ENCODE peak calls at places on chromosomes 12 and 14, in six cellular contexts. One of them, this sample, is unnamed.

GRCh38 chr12:72053604-72054003 is 115.0 kb downstream of the TPH2 start:
- DNase-seq in IMR-90: no peak
- DNase-seq in GM12878: no peak
- DNase-seq in SK-N-SH: no peak
- DNase-seq in H1: no peak
- DNase-seq in K562: no peak
- DNase-seq in this sample: no peak

GRCh38 chr12:64510687-64511086 is 58.8 kb downstream of the TBK1 start:
- DNase-seq in IMR-90: no peak
- DNase-seq in GM12878: no peak
- DNase-seq in SK-N-SH: no peak
- DNase-seq in H1: no peak
- DNase-seq in K562: no peak
- DNase-seq in this sample: no peak

GRCh38 chr12:113934946-113935345 is 31.2 kb downstream of the RBM19 start:
- DNase-seq in IMR-90: no peak
- DNase-seq in GM12878: no peak
- DNase-seq in SK-N-SH: no peak
- DNase-seq in H1: no peak
- DNase-seq in K562: no peak
- DNase-seq in this sample: no peak

GRCh38 chr12:122336015-122336946 is 70.0 kb upstream of the VPS33A start:
- DNase-seq in IMR-90: peak
- DNase-seq in GM12878: no peak
- DNase-seq in SK-N-SH: peak
- DNase-seq in H1: no peak
- DNase-seq in K562: peak
- DNase-seq in this sample: peak

GRCh38 chr14:106087855-106088254 is 561.5 kb downstream of the TMEM121 start:
- DNase-seq in IMR-90: no peak
- DNase-seq in GM12878: no peak
- DNase-seq in SK-N-SH: no peak
- DNase-seq in H1: no peak
- DNase-seq in K562: no peak
- DNase-seq in this sample: no peak

GRCh38 chr12:91926810-91927209 is 218.8 kb downstream of the BTG1 start:
- DNase-seq in IMR-90: peak
- DNase-seq in GM12878: no peak
- DNase-seq in SK-N-SH: no peak
- DNase-seq in H1: no peak
- DNase-seq in K562: no peak
- DNase-seq in this sample: peak

GRCh38 chr12:45299132-45299692 is 83.3 kb downstream of the ANO6 start:
- DNase-seq in IMR-90: peak
- DNase-seq in GM12878: no peak
- DNase-seq in SK-N-SH: no peak
- DNase-seq in H1: no peak
- DNase-seq in K562: no peak
- DNase-seq in this sample: no peak

GRCh38 chr14:81727243-81727642 is 193.6 kb upstream of the SEL1L start:
- DNase-seq in IMR-90: no peak
- DNase-seq in GM12878: no peak
- DNase-seq in SK-N-SH: no peak
- DNase-seq in H1: no peak
- DNase-seq in K562: no peak
- DNase-seq in this sample: no peak

GRCh38 chr12:8697120-8697475 is 693 bp upstream of the RIMKLB start:
- DNase-seq in IMR-90: peak
- DNase-seq in GM12878: no peak
- DNase-seq in SK-N-SH: no peak
- DNase-seq in H1: no peak
- DNase-seq in K562: no peak
- DNase-seq in this sample: no peak

GRCh38 chr14:73814158-73814557 is 37.5 kb upstream of the PTGR2 start:
- DNase-seq in IMR-90: no peak
- DNase-seq in GM12878: no peak
- DNase-seq in SK-N-SH: no peak
- DNase-seq in H1: no peak
- DNase-seq in K562: no peak
- DNase-seq in this sample: no peak

GRCh38 chr12:51048601-51049369 is 658 bp downstream of the LETMD1 start:
- DNase-seq in IMR-90: no peak
- DNase-seq in GM12878: no peak
- DNase-seq in SK-N-SH: peak
- DNase-seq in H1: no peak
- DNase-seq in K562: no peak
- DNase-seq in this sample: no peak

GRCh38 chr14:68598621-68599447 is 194.0 kb downstream of the ZFP36L1 start:
- DNase-seq in IMR-90: peak
- DNase-seq in GM12878: no peak
- DNase-seq in SK-N-SH: no peak
- DNase-seq in H1: no peak
- DNase-seq in K562: no peak
- DNase-seq in this sample: peak

GRCh38 chr14:21991130-21991529 is 317.5 kb upstream of the OR4E1 start:
- DNase-seq in IMR-90: no peak
- DNase-seq in GM12878: no peak
- DNase-seq in SK-N-SH: no peak
- DNase-seq in H1: no peak
- DNase-seq in K562: no peak
- DNase-seq in this sample: no peak

GRCh38 chr14:21988413-21988812 is 314.8 kb upstream of the OR4E1 start:
- DNase-seq in IMR-90: no peak
- DNase-seq in GM12878: no peak
- DNase-seq in SK-N-SH: no peak
- DNase-seq in H1: no peak
- DNase-seq in K562: no peak
- DNase-seq in this sample: no peak

GRCh38 chr14:21989090-21989489 is 315.5 kb upstream of the OR4E1 start:
- DNase-seq in IMR-90: no peak
- DNase-seq in GM12878: no peak
- DNase-seq in SK-N-SH: no peak
- DNase-seq in H1: no peak
- DNase-seq in K562: no peak
- DNase-seq in this sample: no peak

GRCh38 chr14:21987937-21988336 is 314.3 kb upstream of the OR4E1 start:
- DNase-seq in IMR-90: peak
- DNase-seq in GM12878: no peak
- DNase-seq in SK-N-SH: peak
- DNase-seq in H1: no peak
- DNase-seq in K562: peak
- DNase-seq in this sample: peak

GRCh38 chr14:21990116-21990515 is 316.5 kb upstream of the OR4E1 start:
- DNase-seq in IMR-90: no peak
- DNase-seq in GM12878: no peak
- DNase-seq in SK-N-SH: peak
- DNase-seq in H1: no peak
- DNase-seq in K562: no peak
- DNase-seq in this sample: no peak
- TF ChIP-seq USF2 in IMR-90: no peak
- TF ChIP-seq USF2 in GM12878: no peak
- TF ChIP-seq USF2 in SK-N-SH: no peak
- TF ChIP-seq USF2 in H1: no peak
- TF ChIP-seq USF2 in K562: no peak
- TF ChIP-seq USF2 in this sample: no peak

DNA sequence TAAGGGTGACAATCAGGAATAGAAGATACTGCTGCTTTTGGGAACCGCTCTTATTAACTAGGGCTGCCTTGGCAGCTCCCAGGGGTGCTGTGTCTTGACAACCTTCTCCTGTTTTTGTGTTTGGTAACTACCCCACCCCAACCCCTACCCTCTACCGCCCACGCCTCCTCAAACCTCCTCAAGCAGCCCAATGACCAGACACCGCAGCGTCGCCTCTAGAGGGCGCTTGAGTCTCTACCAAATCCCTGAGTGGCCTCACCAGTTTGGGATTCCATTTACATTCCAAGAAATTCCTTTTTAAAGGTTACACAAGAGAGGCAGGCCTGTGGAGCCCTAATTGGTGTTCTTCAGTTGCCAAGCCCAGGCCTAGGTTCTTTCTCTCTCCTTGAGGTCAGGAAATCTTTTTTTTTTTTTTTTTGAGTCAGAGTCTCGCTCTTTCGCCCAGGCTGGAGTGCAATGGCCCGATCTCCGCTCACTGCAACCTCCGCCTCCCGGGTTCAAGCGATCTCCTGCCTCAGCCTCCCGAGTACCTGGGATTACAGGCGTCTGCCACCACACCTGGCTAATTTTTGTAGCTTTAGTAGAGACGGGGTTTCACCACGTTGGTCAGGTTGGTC is 72.4 kb upstream of the USP44 start:
- DNase-seq in IMR-90: peak
- DNase-seq in GM12878: no peak
- DNase-seq in SK-N-SH: peak
- DNase-seq in H1: peak
- DNase-seq in K562: peak
- DNase-seq in this sample: peak
- H2AFZ ChIP-seq in IMR-90: peak
- H2AFZ ChIP-seq in GM12878: no peak
- H2AFZ ChIP-seq in SK-N-SH: no peak
- H2AFZ ChIP-seq in H1: no peak
- H2AFZ ChIP-seq in K562: no peak
- H2AFZ ChIP-seq in this sample: no peak

DNA sequence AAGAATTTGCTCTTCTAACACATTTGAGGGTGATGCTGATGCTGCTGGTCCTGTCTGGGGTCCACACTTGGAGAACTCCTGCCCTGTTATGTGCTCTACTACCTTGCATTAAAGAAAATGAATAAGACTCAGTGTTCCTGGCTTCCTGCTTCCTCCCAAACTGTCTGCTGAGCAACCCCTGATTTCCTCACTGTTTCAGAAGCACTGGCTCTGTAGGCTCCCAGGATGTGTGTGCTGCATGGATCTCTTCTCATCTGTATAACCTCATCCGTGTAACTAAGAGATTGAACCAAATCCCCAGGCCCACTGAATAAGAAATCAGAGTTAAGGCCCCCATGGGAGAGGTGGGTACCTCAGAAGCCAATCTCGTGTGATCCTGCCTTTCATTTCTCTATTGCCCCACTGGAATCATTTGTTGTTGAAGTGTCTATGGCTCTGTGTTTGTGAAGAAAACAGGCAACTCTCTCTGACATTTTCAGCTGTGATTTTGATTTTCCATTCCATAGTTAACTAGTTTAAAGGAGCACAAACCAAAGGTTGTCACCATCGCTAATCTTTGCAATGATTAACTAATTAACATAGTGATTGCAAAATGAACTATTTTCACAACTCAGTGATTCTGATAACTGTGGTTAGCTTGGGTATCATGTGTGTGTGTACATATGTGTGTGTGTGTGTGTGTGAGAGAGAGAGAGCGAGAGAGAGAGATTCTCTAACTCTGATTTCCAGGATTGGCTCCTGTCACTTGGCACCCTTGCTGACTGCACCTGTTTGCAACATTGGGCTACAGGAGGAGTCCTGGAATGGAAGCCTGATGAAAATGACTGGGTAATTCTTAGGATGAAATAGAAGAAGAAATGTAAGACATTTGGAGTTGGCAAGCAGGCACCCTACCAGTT is 196.2 kb downstream of the SLC38A4 start:
- DNase-seq in IMR-90: no peak
- DNase-seq in GM12878: no peak
- DNase-seq in SK-N-SH: no peak
- DNase-seq in H1: no peak
- DNase-seq in K562: no peak
- DNase-seq in this sample: no peak
- TF ChIP-seq USF2 in IMR-90: no peak
- TF ChIP-seq USF2 in GM12878: no peak
- TF ChIP-seq USF2 in SK-N-SH: no peak
- TF ChIP-seq USF2 in H1: no peak
- TF ChIP-seq USF2 in K562: no peak
- TF ChIP-seq USF2 in this sample: no peak

DNA sequence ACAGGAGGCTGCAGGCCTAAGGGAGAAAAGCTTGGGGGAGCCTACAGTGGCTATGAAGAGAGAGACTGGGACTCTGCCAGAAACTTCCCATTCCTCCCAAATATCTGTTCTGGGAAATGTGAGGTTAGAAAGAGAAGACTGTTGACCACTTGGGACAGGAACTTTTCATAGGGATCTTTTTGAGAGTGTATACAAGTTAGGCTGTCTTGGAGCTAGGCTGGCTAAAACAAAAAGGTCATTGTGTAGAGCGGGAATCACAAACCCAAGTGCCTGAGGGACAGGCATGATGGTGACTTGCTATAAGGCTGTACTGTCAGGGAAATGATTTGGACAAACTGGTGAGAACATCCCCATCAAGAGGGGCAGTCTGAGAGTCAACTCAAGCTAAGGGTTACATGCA is 175.1 kb downstream of the GRIP1 start:
- DNase-seq in IMR-90: no peak
- DNase-seq in GM12878: no peak
- DNase-seq in SK-N-SH: no peak
- DNase-seq in H1: no peak
- DNase-seq in K562: no peak
- DNase-seq in this sample: no peak
- H2AFZ ChIP-seq in IMR-90: no peak
- H2AFZ ChIP-seq in GM12878: no peak
- H2AFZ ChIP-seq in SK-N-SH: no peak
- H2AFZ ChIP-seq in H1: no peak
- H2AFZ ChIP-seq in K562: no peak
- H2AFZ ChIP-seq in this sample: no peak